ENCODE peak calls at places on chromosomes 7 and 10, in eight cellular contexts. Z is CD8-positive, alpha-beta memory T cell; J is SW480; S is activated naive CD4-positive, alpha-beta T cell; C is stimulated activated CD8-positive, alpha-beta memory T cell treated with anti-CD3 and anti-CD28 coated beads, Interleukin-4, amount 100 ng/mL, for 48 hours; W is NCI-H82; B is neural crest cell; X is OCI-M1. R is an unnamed sample.
A peak's percentile ranks its signal among the peaks of the same experiment; 100 is the strongest.

GRCh38 chr10:84308481-84309304 is 19.7 kb upstream of the CCSER2 start:
- DNase-seq in Z (no peak), J (no peak), S (no peak), C (peak; percentile 64), W (no peak), B (no peak), X (peak; percentile 84), R (no peak)

GRCh38 chr10:47181057-47181849 is 118.7 kb upstream of the GDF10 start:
- DNase-seq in Z (no peak), J (no peak), S (no peak), C (no peak), W (peak; percentile 22), B (no peak), X (no peak), R (no peak)

GRCh38 chr10:58280982-58281752 is 12.2 kb downstream of the CISD1 start:
- DNase-seq in Z (no peak), J (no peak), S (no peak), C (no peak), W (no peak), B (no peak), X (no peak), R (no peak)

GRCh38 chr7:142813262-142813661 is 41.6 kb upstream of the EPHB6 start:
- DNase-seq in Z (peak; percentile 43), J (peak; percentile 98), S (no peak), C (no peak), W (no peak), B (no peak), X (no peak), R (no peak)

GRCh38 chr7:50069613-50070012 is 23.4 kb downstream of the ZPBP start:
- DNase-seq in Z (no peak), J (no peak), S (no peak), C (peak; percentile 37), W (no peak), B (no peak), X (peak; percentile 87), R (no peak)

GRCh38 chr10:110285501-110285900 is 19.2 kb downstream of the SMNDC1 start:
- DNase-seq in Z (no peak), J (no peak), S (no peak), C (no peak), W (peak; percentile 55), B (no peak), X (no peak), R (no peak)

GRCh38 chr10:93916257-93917063 is 22.7 kb downstream of the SLC35G1 start:
- DNase-seq in Z (no peak), J (peak; percentile 49), S (no peak), C (no peak), W (peak; percentile 55), B (no peak), X (peak; percentile 48), R (no peak)

GRCh38 chr10:112969542-112969941 is 19.5 kb downstream of the TCF7L2 start:
- DNase-seq in Z (no peak), J (no peak), S (no peak), C (no peak), W (no peak), B (no peak), X (no peak), R (no peak)

R was measured in breast epithelium.